ENCODE peak calls at places on chromosomes 4 and X, in eight cellular contexts. Y is lower lobe of right lung, V is IMR-90, L is right lobe of liver, S is tibial nerve, J is NB4, R is MM.1S, Z is BJ. K is an unnamed sample.

GRCh38 chr4:17027495-17027894 is 129.1 kb upstream of the LDB2 start:
- DNase-seq in J (no peak), R (no peak), V (peak; percentile 99), L (no peak), S (no peak), Y (no peak), Z (peak; percentile 91), K (peak; percentile 92)

GRCh38 chrX:110691446-110691845 is 104.2 kb downstream of the CHRDL1 start:
- DNase-seq in S (no peak), Y (no peak), R (no peak), V (no peak), L (no peak), Z (no peak), J (no peak), K (no peak)

GRCh38 chr4:40003986-40004385 is 26.3 kb upstream of the PDS5A start:
- DNase-seq in V (peak; percentile 88), R (no peak), S (no peak), J (peak; percentile 93), Z (peak; percentile 2), Y (no peak), L (no peak), K (no peak)

GRCh38 chr4:19844436-19844835 is 407.3 kb upstream of the SLIT2 start:
- DNase-seq in S (no peak), R (no peak), Y (no peak), V (peak; percentile 79), Z (no peak), J (no peak), L (no peak), K (no peak)

GRCh38 chrX:24982306-24982965 is 33.3 kb downstream of the ARX start:
- DNase-seq in R (no peak), Y (no peak), V (peak; percentile 8), Z (no peak), L (no peak), S (no peak), J (no peak), K (no peak)

GRCh38 chr4:147138171-147138570 is 192.5 kb upstream of the TTC29 start:
- DNase-seq in Z (peak; percentile 10), L (no peak), S (no peak), J (no peak), R (no peak), Y (no peak), V (peak; percentile 33), K (no peak)

GRCh38 chr4:126512998-126513397 is 1119.8 kb upstream of the INTU start:
- DNase-seq in Z (no peak), R (no peak), S (no peak), L (no peak), J (no peak), Y (no peak), V (no peak), K (no peak)

GRCh38 chr4:12409507-12410190 is 981.0 kb upstream of the HS3ST1 start:
- DNase-seq in V (no peak), L (no peak), Z (no peak), J (peak; percentile 35), Y (no peak), S (no peak), R (peak; percentile 15), K (no peak)

GRCh38 chr4:18608910-18609525 is 587.5 kb upstream of the LCORL start:
- DNase-seq in Z (no peak), V (no peak), L (no peak), R (no peak), Y (no peak), S (no peak), J (no peak), K (no peak)

GRCh38 chr4:161457311-161457710 is 706.5 kb downstream of the FSTL5 start:
- DNase-seq in R (no peak), V (no peak), S (no peak), L (no peak), J (no peak), Y (no peak), Z (no peak), K (no peak)

GRCh38 chr4:137905930-137906329 is 336.2 kb downstream of the SLC7A11 start:
- DNase-seq in V (peak; percentile 51), Y (no peak), L (no peak), S (no peak), Z (no peak), R (no peak), J (no peak), K (no peak)

GRCh38 chr4:114782842-114783595 is 184.4 kb downstream of the UGT8 start:
- DNase-seq in Y (no peak), V (no peak), R (no peak), S (no peak), Z (no peak), J (no peak), L (no peak), K (no peak)

GRCh38 chr4:71694946-71695345 is 88.9 kb downstream of the GC start:
- DNase-seq in Z (no peak), V (no peak), R (no peak), J (no peak), Y (no peak), S (no peak), L (no peak), K (no peak)

GRCh38 chr4:7938513-7939376 is 916 bp downstream of the AFAP1 start:
- DNase-seq in J (no peak), Z (no peak), R (no peak), V (peak; percentile 45), L (peak; percentile 44), Y (peak; percentile 56), S (peak; percentile 17), K (no peak)

GRCh38 chrX:38854305-38854704 is 53.0 kb downstream of the MID1IP1 start:
- DNase-seq in R (no peak), L (no peak), Z (no peak), Y (no peak), J (no peak), V (no peak), S (no peak), K (no peak)

GRCh38 chr4:170336238-170336775 is 246.6 kb upstream of the AADAT start:
- DNase-seq in S (no peak), Y (no peak), Z (no peak), V (no peak), L (no peak), J (no peak), R (no peak), K (no peak)

GRCh38 chrX:112913807-112914206 is 73.2 kb upstream of the AMOT start:
- DNase-seq in V (no peak), S (no peak), J (no peak), Z (no peak), L (no peak), Y (no peak), R (no peak), K (no peak)

GRCh38 chr4:73589887-73590801 is 30.1 kb downstream of the RASSF6 start:
- DNase-seq in S (no peak), R (peak; percentile 78), L (no peak), Y (no peak), Z (no peak), V (no peak), J (no peak), K (no peak)

GRCh38 chr4:156596026-156596425 is 375.6 kb downstream of the PDGFC start:
- DNase-seq in L (no peak), V (peak; percentile 45), Z (no peak), S (no peak), R (no peak), J (no peak), Y (no peak), K (no peak)
- TF ChIP-seq CTCF in L (no peak), V (no peak), Z (no peak), S (no peak), R (no peak), J (no peak), Y (no peak), K (peak; percentile 12)

DNA sequence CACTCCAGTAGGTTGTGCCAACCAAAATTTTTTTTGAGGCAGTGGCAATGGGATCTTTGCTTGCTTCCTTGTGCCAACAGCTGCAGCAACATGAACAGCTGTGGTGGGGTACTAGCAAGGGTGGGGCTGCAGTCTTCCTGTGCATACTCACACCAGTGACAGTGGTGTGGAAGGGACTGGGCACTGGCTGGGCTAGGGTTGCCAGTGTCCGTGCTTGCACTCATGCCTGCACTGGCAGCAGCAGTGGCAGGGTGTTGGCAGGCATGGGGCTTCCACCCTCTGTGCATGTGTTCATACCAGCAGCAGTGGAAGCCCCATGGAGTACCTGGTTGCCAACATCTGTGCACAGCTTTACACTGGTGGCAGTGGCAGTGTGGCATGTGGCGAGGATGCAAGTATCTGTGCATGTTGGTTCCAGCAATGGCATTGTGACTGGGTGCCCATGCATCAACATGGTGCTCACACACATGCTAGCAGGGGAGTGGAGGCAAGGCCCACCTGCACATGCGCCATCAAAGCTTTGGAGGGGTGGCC is 1312.6 kb downstream of the PCDH18 start:
- DNase-seq in R (no peak), V (no peak), Z (no peak), J (no peak), S (no peak), L (no peak), Y (no peak), K (no peak)
- H3K4me3 ChIP-seq in R (no peak overlapping the region), V (no peak overlapping the region), Z (no peak overlapping the region), J (no peak overlapping the region), S (no peak overlapping the region), L (no peak overlapping the region), Y (no peak overlapping the region), K (no peak overlapping the region)

DNA sequence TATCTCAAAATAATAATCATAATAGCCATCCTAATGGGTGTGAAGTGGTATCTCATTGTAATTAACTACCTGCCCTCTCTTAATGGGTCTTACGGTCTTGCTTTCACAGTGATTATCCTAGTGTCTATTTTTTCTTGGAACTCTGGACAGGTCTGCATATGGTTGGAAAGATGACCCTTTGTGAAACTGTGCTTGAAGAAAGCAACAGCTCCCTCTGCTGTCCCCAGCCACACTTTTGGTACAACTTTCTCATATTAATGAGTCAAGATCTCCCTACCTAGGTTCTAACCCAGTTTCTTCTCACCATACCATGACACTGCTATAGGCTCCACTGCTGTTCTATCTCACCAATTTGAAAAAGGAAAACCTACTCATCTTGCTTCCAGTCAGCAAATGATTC is 2.4 kb downstream of the TFDP3 start:
- DNase-seq in R (peak; percentile 53), Z (no peak), S (no peak), J (peak; percentile 11), Y (no peak), L (no peak), V (peak; percentile 2), K (no peak)
- TF ChIP-seq CTCF in R (peak; percentile 48), Z (peak; percentile 15), S (no peak), J (peak; percentile 14), Y (peak; percentile 26), L (peak; percentile 38), V (peak; percentile 29), K (peak; percentile 46)

GRCh38 chrX:131727778-131728177 is 183.9 kb downstream of the OR13H1 start:
- DNase-seq in Z (no peak), R (no peak), S (no peak), J (no peak), Y (no peak), V (no peak), L (no peak), K (no peak)

GRCh38 chrX:131729295-131729694 is 185.4 kb downstream of the OR13H1 start:
- DNase-seq in R (peak; percentile 85), V (peak; percentile 88), L (peak; percentile 80), Z (no peak), S (no peak), J (no peak), Y (no peak), K (peak; percentile 79)

GRCh38 chrX:131725001-131725654 is 181.3 kb downstream of the OR13H1 start:
- DNase-seq in R (no peak), L (no peak), Z (no peak), Y (no peak), J (peak; percentile 3), S (no peak), V (no peak), K (no peak)

GRCh38 chrX:131724292-131724691 is 180.4 kb downstream of the OR13H1 start:
- DNase-seq in V (no peak), Z (no peak), L (no peak), J (no peak), Y (no peak), R (peak; percentile 69), S (no peak), K (no peak)

GRCh38 chrX:131728295-131729145 is 184.6 kb downstream of the OR13H1 start:
- DNase-seq in S (no peak), L (peak; percentile 46), R (peak; percentile 84), Z (no peak), J (no peak), Y (no peak), V (peak; percentile 86), K (peak; percentile 72)
- H3K4me3 ChIP-seq in S (no peak overlapping the region), L (peak overlapping the region; percentile 37), R (peak overlapping the region; percentile 52), Z (no peak overlapping the region), J (no peak overlapping the region), Y (no peak overlapping the region), V (peak overlapping the region; percentile 65), K (peak overlapping the region; percentile 53)

K was measured in AG09309.